ENCODE peak calls at places on chromosomes 11 and 22, in six cellular contexts. One of them, this sample, is unnamed.

GRCh38 chr11:27357250-27357649 is 5.8 kb downstream of the CCDC34 start:
- DNase-seq in mesendoderm: no peak
- DNase-seq in IMR-90: no peak
- DNase-seq in mesenchymal stem cell: no peak
- DNase-seq in neuronal stem cell: no peak
- DNase-seq in H1: no peak
- DNase-seq in this sample: no peak

GRCh38 chr22:48199667-48200066 is 1437.2 kb downstream of the TBC1D22A start:
- DNase-seq in IMR-90: no peak
- DNase-seq in neuronal stem cell: no peak
- DNase-seq in mesenchymal stem cell: no peak
- DNase-seq in H1: no peak
- DNase-seq in mesendoderm: no peak
- DNase-seq in this sample: no peak

GRCh38 chr11:64003807-64004589 is 17.8 kb downstream of the OTUB1 start:
- DNase-seq in H1: no peak
- DNase-seq in mesendoderm: no peak
- DNase-seq in IMR-90: no peak
- DNase-seq in mesenchymal stem cell: peak
- DNase-seq in neuronal stem cell: no peak
- DNase-seq in this sample: no peak

GRCh38 chr11:2156416-2157182 is 4.4 kb downstream of the INS start:
- DNase-seq in mesendoderm: peak
- DNase-seq in H1: no peak
- DNase-seq in neuronal stem cell: peak
- DNase-seq in mesenchymal stem cell: peak
- DNase-seq in IMR-90: peak
- DNase-seq in this sample: peak

GRCh38 chr22:38286915-38287669 is 14.3 kb upstream of the TMEM184B start:
- DNase-seq in IMR-90: no peak
- DNase-seq in H1: no peak
- DNase-seq in mesenchymal stem cell: no peak
- DNase-seq in neuronal stem cell: no peak
- DNase-seq in mesendoderm: no peak
- DNase-seq in this sample: no peak

GRCh38 chr11:67178878-67179277 is 59.8 kb downstream of the KDM2A start:
- DNase-seq in neuronal stem cell: no peak
- DNase-seq in mesendoderm: no peak
- DNase-seq in mesenchymal stem cell: peak
- DNase-seq in IMR-90: peak
- DNase-seq in H1: no peak
- DNase-seq in this sample: no peak

GRCh38 chr11:75347781-75348613 is 3.5 kb downstream of the ARRB1 start:
- DNase-seq in mesenchymal stem cell: peak
- DNase-seq in neuronal stem cell: no peak
- DNase-seq in H1: no peak
- DNase-seq in mesendoderm: no peak
- DNase-seq in IMR-90: peak
- DNase-seq in this sample: no peak

GRCh38 chr11:101759771-101760450 is 154.9 kb upstream of the CEP126 start:
- DNase-seq in mesendoderm: no peak
- DNase-seq in H1: no peak
- DNase-seq in mesenchymal stem cell: no peak
- DNase-seq in IMR-90: peak
- DNase-seq in neuronal stem cell: no peak
- DNase-seq in this sample: peak

GRCh38 chr11:118898400-118899295 is 15.0 kb downstream of the CXCR5 start:
- DNase-seq in H1: no peak
- DNase-seq in mesenchymal stem cell: no peak
- DNase-seq in mesendoderm: no peak
- DNase-seq in neuronal stem cell: no peak
- DNase-seq in IMR-90: no peak
- DNase-seq in this sample: no peak

GRCh38 chr11:819943-820649 is 1.4 kb downstream of the PNPLA2 start:
- DNase-seq in mesenchymal stem cell: peak
- DNase-seq in IMR-90: peak
- DNase-seq in neuronal stem cell: no peak
- DNase-seq in H1: no peak
- DNase-seq in mesendoderm: peak
- DNase-seq in this sample: peak

GRCh38 chr11:97955595-97955994 is 1065.2 kb upstream of the CNTN5 start:
- DNase-seq in mesendoderm: no peak
- DNase-seq in neuronal stem cell: no peak
- DNase-seq in H1: no peak
- DNase-seq in IMR-90: no peak
- DNase-seq in mesenchymal stem cell: no peak
- DNase-seq in this sample: no peak

GRCh38 chr11:83566948-83567347 is 280.8 kb upstream of the CCDC90B start:
- DNase-seq in mesenchymal stem cell: peak
- DNase-seq in mesendoderm: peak
- DNase-seq in IMR-90: peak
- DNase-seq in H1: no peak
- DNase-seq in neuronal stem cell: no peak
- DNase-seq in this sample: no peak

GRCh38 chr11:15258433-15259350 is 144.0 kb downstream of the INSC start:
- DNase-seq in H1: no peak
- DNase-seq in mesendoderm: peak
- DNase-seq in IMR-90: peak
- DNase-seq in neuronal stem cell: no peak
- DNase-seq in mesenchymal stem cell: peak
- DNase-seq in this sample: no peak

GRCh38 chr11:40514124-40514523 is 945.3 kb downstream of the LRRC4C start:
- DNase-seq in neuronal stem cell: no peak
- DNase-seq in H1: no peak
- DNase-seq in IMR-90: no peak
- DNase-seq in mesenchymal stem cell: peak
- DNase-seq in mesendoderm: no peak
- DNase-seq in this sample: no peak

GRCh38 chr11:64875369-64876225 is 2.8 kb downstream of the EHD1 start:
- DNase-seq in mesenchymal stem cell: no peak
- DNase-seq in IMR-90: no peak
- DNase-seq in neuronal stem cell: no peak
- DNase-seq in H1: no peak
- DNase-seq in mesendoderm: no peak
- DNase-seq in this sample: peak

GRCh38 chr11:2824851-2825250 is 60.7 kb downstream of the CDKN1C start:
- DNase-seq in IMR-90: no peak
- DNase-seq in H1: no peak
- DNase-seq in neuronal stem cell: no peak
- DNase-seq in mesendoderm: no peak
- DNase-seq in mesenchymal stem cell: no peak
- DNase-seq in this sample: no peak

GRCh38 chr11:59178401-59178800 is 6.5 kb downstream of the DTX4 start:
- DNase-seq in mesenchymal stem cell: no peak
- DNase-seq in H1: no peak
- DNase-seq in mesendoderm: no peak
- DNase-seq in IMR-90: no peak
- DNase-seq in neuronal stem cell: no peak
- DNase-seq in this sample: peak

GRCh38 chr11:457071-457760 is 7.1 kb downstream of the PTDSS2 start:
- DNase-seq in IMR-90: no peak
- DNase-seq in mesenchymal stem cell: no peak
- DNase-seq in neuronal stem cell: no peak
- DNase-seq in mesendoderm: no peak
- DNase-seq in H1: no peak
- DNase-seq in this sample: no peak

GRCh38 chr11:63869686-63870085 is 30.8 kb downstream of the MARK2 start:
- DNase-seq in mesendoderm: no peak
- DNase-seq in neuronal stem cell: no peak
- DNase-seq in H1: no peak
- DNase-seq in mesenchymal stem cell: no peak
- DNase-seq in IMR-90: no peak
- DNase-seq in this sample: no peak

GRCh38 chr11:111976614-111977140 is 39.5 kb downstream of the DIXDC1 start:
- DNase-seq in IMR-90: no peak
- DNase-seq in H1: no peak
- DNase-seq in neuronal stem cell: peak
- DNase-seq in mesendoderm: peak
- DNase-seq in mesenchymal stem cell: no peak
- DNase-seq in this sample: peak

GRCh38 chr11:128279861-128280260 is 307.5 kb downstream of the ETS1 start:
- DNase-seq in IMR-90: peak
- DNase-seq in mesenchymal stem cell: peak
- DNase-seq in mesendoderm: no peak
- DNase-seq in neuronal stem cell: no peak
- DNase-seq in H1: no peak
- DNase-seq in this sample: no peak
- H3K4ac ChIP-seq in IMR-90: no peak
- H3K4ac ChIP-seq in mesenchymal stem cell: no peak
- H3K4ac ChIP-seq in mesendoderm: no peak
- H3K4ac ChIP-seq in neuronal stem cell: no peak
- H3K4ac ChIP-seq in H1: no peak
- H3K4ac ChIP-seq in this sample: no peak

GRCh38 chr11:77411238-77411637 is 62.7 kb downstream of the PAK1 start:
- DNase-seq in mesenchymal stem cell: peak
- DNase-seq in H1: no peak
- DNase-seq in mesendoderm: peak
- DNase-seq in IMR-90: peak
- DNase-seq in neuronal stem cell: no peak
- DNase-seq in this sample: no peak

GRCh38 chr11:77411717-77412441 is 62.0 kb downstream of the PAK1 start:
- DNase-seq in neuronal stem cell: peak
- DNase-seq in mesenchymal stem cell: peak
- DNase-seq in mesendoderm: peak
- DNase-seq in IMR-90: peak
- DNase-seq in H1: peak
- DNase-seq in this sample: peak

GRCh38 chr11:77409046-77409445 is 64.8 kb downstream of the PAK1 start:
- DNase-seq in mesendoderm: no peak
- DNase-seq in H1: no peak
- DNase-seq in IMR-90: no peak
- DNase-seq in mesenchymal stem cell: no peak
- DNase-seq in neuronal stem cell: no peak
- DNase-seq in this sample: no peak

GRCh38 chr11:77412814-77413213 is 61.1 kb downstream of the PAK1 start:
- DNase-seq in H1: no peak
- DNase-seq in mesenchymal stem cell: no peak
- DNase-seq in mesendoderm: peak
- DNase-seq in IMR-90: no peak
- DNase-seq in neuronal stem cell: no peak
- DNase-seq in this sample: no peak

DNA sequence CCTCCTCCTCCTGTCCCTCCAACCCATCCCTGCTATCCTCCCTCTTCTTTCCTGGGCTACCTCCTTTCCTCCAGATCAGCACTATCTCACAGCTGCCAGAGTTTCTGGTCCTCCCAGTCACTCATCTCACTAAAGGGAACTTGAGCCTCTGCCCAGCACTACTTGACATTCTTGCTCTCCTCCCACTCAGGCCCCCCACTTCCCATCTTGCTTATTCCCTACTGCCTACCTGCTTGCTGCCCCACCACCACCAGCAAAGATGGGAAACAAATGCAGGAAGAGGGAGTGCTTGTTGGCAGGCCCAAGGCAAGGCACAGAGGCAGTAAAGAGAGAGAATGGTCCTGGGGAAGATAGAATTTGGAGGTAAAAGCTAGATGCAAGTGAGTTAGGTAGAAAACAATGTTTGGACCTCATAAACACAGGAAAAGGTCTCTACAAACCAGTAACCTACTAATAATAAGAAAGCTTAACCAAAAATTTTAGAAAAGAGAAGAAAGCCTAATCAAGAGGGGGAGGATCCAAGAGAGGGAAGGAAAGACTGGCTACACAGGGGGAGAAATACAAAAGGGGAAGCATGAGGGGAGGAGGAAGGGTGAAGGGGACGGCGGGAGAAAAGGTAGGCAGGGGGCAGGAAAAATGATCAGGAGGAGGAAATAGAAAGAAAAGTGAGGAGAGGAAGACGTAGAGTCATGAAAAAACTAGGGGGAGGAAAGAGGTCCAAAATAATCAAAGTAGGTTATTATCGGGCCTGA is 63.6 kb downstream of the PAK1 start:
- DNase-seq in mesenchymal stem cell: no peak
- DNase-seq in mesendoderm: peak
- DNase-seq in neuronal stem cell: no peak
- DNase-seq in IMR-90: no peak
- DNase-seq in H1: no peak
- DNase-seq in this sample: no peak
- H2AK5ac ChIP-seq in mesenchymal stem cell: no peak
- H2AK5ac ChIP-seq in mesendoderm: no peak
- H2AK5ac ChIP-seq in neuronal stem cell: no peak
- H2AK5ac ChIP-seq in IMR-90: peak
- H2AK5ac ChIP-seq in H1: no peak
- H2AK5ac ChIP-seq in this sample: no peak

GRCh38 chr11:129999407-129999806 is 3.2 kb downstream of the PRDM10 start:
- DNase-seq in IMR-90: no peak
- DNase-seq in mesenchymal stem cell: no peak
- DNase-seq in neuronal stem cell: no peak
- DNase-seq in H1: no peak
- DNase-seq in mesendoderm: no peak
- DNase-seq in this sample: no peak
- H3K4me3 ChIP-seq in IMR-90: no peak
- H3K4me3 ChIP-seq in mesenchymal stem cell: no peak
- H3K4me3 ChIP-seq in neuronal stem cell: no peak
- H3K4me3 ChIP-seq in H1: no peak
- H3K4me3 ChIP-seq in mesendoderm: no peak
- H3K4me3 ChIP-seq in this sample: no peak

DNA sequence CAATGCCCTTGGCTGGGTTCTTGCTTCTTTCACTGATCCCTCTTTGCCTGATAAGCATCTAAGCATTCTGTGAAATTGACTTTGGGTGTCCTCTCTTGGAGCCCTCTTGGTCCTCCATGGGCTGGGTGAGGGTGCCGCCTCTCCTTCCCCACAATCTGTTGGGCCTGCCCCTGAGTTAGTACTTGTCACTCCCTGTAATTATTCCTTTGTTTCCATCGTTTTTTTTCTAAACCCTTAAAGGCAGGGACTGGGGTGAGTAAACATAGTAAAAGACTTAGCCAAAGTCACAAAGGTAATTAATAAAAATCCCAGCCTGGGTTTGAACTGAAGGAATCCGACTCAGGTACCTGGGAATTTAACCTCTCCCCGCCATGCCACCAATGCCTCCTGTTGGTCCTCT is 188.1 kb downstream of the MYO18B start:
- DNase-seq in neuronal stem cell: no peak
- DNase-seq in IMR-90: no peak
- DNase-seq in H1: no peak
- DNase-seq in mesendoderm: no peak
- DNase-seq in mesenchymal stem cell: no peak
- DNase-seq in this sample: no peak
- H3K4ac ChIP-seq in neuronal stem cell: no peak
- H3K4ac ChIP-seq in IMR-90: no peak
- H3K4ac ChIP-seq in H1: peak
- H3K4ac ChIP-seq in mesendoderm: no peak
- H3K4ac ChIP-seq in mesenchymal stem cell: no peak
- H3K4ac ChIP-seq in this sample: no peak

This sample was measured in trophoblast cell.